ENCODE peak calls at places on chromosomes 6 and 20, in eight cellular contexts. I is gastrocnemius medialis; P is CD8-positive, alpha-beta T cell; V is H9; T is left ventricle myocardium inferior; Q is astrocyte of the spinal cord; C is uterus; F is nephron progenitor cell. W is an unnamed sample.

GRCh38 chr20:4951299-4951698 is 50.0 kb downstream of the SLC23A2 start:
- DNase-seq in T (no peak), F (no peak), P (no peak), C (peak), V (no peak), I (no peak), Q (peak), W (no peak)

GRCh38 chr6:100353276-100354015 is 111.3 kb downstream of the SIM1 start:
- DNase-seq in V (no peak), F (no peak), C (no peak), P (no peak), T (no peak), Q (peak), I (no peak), W (no peak)

GRCh38 chr6:63351995-63352586 is 32.3 kb upstream of the LGSN start:
- DNase-seq in V (no peak), Q (peak), T (no peak), C (no peak), F (no peak), I (no peak), P (no peak), W (no peak)

GRCh38 chr6:97147421-97147820 is 135.6 kb downstream of the MMS22L start:
- DNase-seq in P (no peak), F (no peak), Q (no peak), I (no peak), T (no peak), V (no peak), C (no peak), W (no peak)

GRCh38 chr20:50652702-50653294 is 38.5 kb downstream of the RIPOR3 start:
- DNase-seq in C (no peak), T (no peak), V (no peak), P (no peak), I (no peak), F (no peak), Q (no peak), W (no peak)

GRCh38 chr6:35273822-35274559 is 14.5 kb downstream of the ZNF76 start:
- DNase-seq in T (no peak), P (no peak), C (no peak), I (no peak), V (no peak), F (no peak), Q (no peak), W (no peak)

GRCh38 chr6:80439721-80440488 is 333.4 kb downstream of the BCKDHB start:
- DNase-seq in V (no peak), I (no peak), T (no peak), Q (no peak), P (no peak), C (no peak), F (no peak), W (no peak)

GRCh38 chr6:74409447-74409846 is 713.4 kb downstream of the CD109 start:
- DNase-seq in P (no peak), V (no peak), Q (peak), T (no peak), F (no peak), I (no peak), C (no peak), W (no peak)

GRCh38 chr20:54221996-54222890 is 14.4 kb downstream of the PFDN4 start:
- DNase-seq in Q (no peak), F (no peak), C (no peak), P (no peak), T (no peak), I (peak), V (no peak), W (no peak)

GRCh38 chr6:42222450-42222849 is 4.8 kb upstream of the MRPS10 start:
- DNase-seq in T (no peak), P (no peak), I (no peak), C (no peak), F (no peak), V (no peak), Q (no peak), W (no peak)

GRCh38 chr6:83429857-83430605 is 820 bp downstream of the ME1 start:
- DNase-seq in V (peak), F (peak), C (no peak), P (no peak), I (peak), T (no peak), Q (peak), W (no peak)

GRCh38 chr6:97437087-97437486 is 154.1 kb upstream of the MMS22L start:
- DNase-seq in P (no peak), V (no peak), C (no peak), Q (peak), F (no peak), T (no peak), I (no peak), W (no peak)

GRCh38 chr6:46098678-46099077 is 31.1 kb upstream of the ENPP4 start:
- DNase-seq in V (no peak), P (no peak), I (peak), T (peak), C (no peak), Q (no peak), F (no peak), W (no peak)

GRCh38 chr6:32116674-32117073 is 7.5 kb upstream of the TNXB start:
- DNase-seq in C (no peak), P (no peak), T (no peak), V (no peak), Q (no peak), I (no peak), F (no peak), W (no peak)

GRCh38 chr6:98777762-98778161 is 56.6 kb upstream of the POU3F2 start:
- DNase-seq in Q (no peak), P (no peak), C (no peak), T (no peak), F (no peak), I (no peak), V (no peak), W (no peak)

GRCh38 chr6:10743514-10743913 is 4.1 kb upstream of the TMEM14B start:
- DNase-seq in Q (no peak), P (no peak), F (no peak), T (no peak), V (no peak), C (no peak), I (no peak), W (no peak)

GRCh38 chr6:17831135-17831534 is 124.4 kb upstream of the NUP153 start:
- DNase-seq in T (no peak), F (no peak), C (no peak), I (no peak), V (no peak), P (no peak), Q (peak), W (peak)

GRCh38 chr6:41505084-41506049 is 40.8 kb upstream of the FOXP4 start:
- DNase-seq in Q (peak), C (peak), I (peak), P (no peak), T (peak), V (no peak), F (peak), W (peak)

GRCh38 chr20:7980332-7981046 is 39.1 kb downstream of the TMX4 start:
- DNase-seq in V (peak), C (no peak), Q (peak), I (no peak), T (no peak), P (no peak), F (peak), W (peak)

GRCh38 chr20:33995053-33995816 is 1.5 kb downstream of the RALY start:
- DNase-seq in T (no peak), V (no peak), F (no peak), I (no peak), Q (peak), C (no peak), P (no peak), W (no peak)

GRCh38 chr20:32976746-32977145 is 27.5 kb downstream of the SUN5 start:
- DNase-seq in F (no peak), Q (no peak), P (no peak), C (no peak), V (peak), T (no peak), I (no peak), W (no peak)

GRCh38 chr6:156060013-156060412 is 604.4 kb upstream of the NOX3 start:
- DNase-seq in V (no peak), C (no peak), T (no peak), P (no peak), I (no peak), Q (no peak), F (no peak), W (no peak)

GRCh38 chr6:36998723-36999466 is 6.6 kb upstream of the FGD2 start:
- DNase-seq in T (no peak), V (no peak), Q (no peak), P (no peak), C (no peak), I (peak), F (peak), W (no peak)
- TF ChIP-seq CTCF in T (no peak), V (no peak), Q (no peak), P (no peak), C (no peak), I (no peak), F (no peak), W (no peak)

GRCh38 chr6:112007254-112007653 is 46.6 kb upstream of the CCN6 start:
- DNase-seq in C (no peak), I (no peak), T (no peak), P (no peak), F (no peak), Q (no peak), V (no peak), W (no peak)
- TF ChIP-seq CTCF in C (no peak), I (no peak), T (no peak), P (no peak), F (no peak), Q (no peak), V (no peak), W (no peak)

DNA sequence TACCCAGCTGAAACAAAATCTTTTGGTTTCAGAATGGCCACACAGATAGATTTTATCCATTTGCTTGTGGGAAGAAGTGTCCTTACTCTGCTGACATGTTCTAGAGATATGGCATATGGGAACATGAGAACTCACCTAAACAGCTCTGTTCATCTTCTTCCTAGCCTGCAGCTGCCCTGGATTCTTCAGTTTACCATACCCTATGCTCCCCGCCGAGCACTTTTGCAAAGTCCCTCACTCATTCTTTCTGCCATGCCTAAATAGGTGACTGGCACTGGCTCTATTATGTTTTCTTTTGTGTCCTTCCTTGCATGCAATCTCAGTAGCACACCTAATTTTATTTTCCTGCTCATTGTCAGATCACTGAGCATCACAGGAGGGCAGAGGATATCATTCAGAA is 293.7 kb upstream of the RSPO3 start:
- DNase-seq in F (no peak), T (no peak), P (no peak), Q (no peak), I (no peak), C (no peak), V (no peak), W (no peak)
- TF ChIP-seq CTCF in F (no peak), T (no peak), P (no peak), Q (no peak), I (no peak), C (no peak), V (no peak), W (no peak)

GRCh38 chr20:3888622-3889488 is at the start of gene PANK2:
- DNase-seq in Q (peak), F (peak), P (peak), V (peak), I (peak), T (peak), C (peak), W (peak)
- TF ChIP-seq CTCF in Q (peak), F (peak), P (no peak), V (peak), I (peak), T (peak), C (peak), W (peak)

W was measured in endothelial cell.